ENCODE peak calls at places on chromosomes 13 and 19, in four cellular contexts. S is HL-60, O is GM12878, K is K562. D is an unnamed sample.

GRCh38 chr19:2385053-2385721 is 25.1 kb downstream of the TMPRSS9 start:
- DNase-seq in S (peak; percentile 19), K (peak; percentile 94), O (no peak), D (no peak)

GRCh38 chr13:101309014-101309619 is 107.2 kb downstream of the NALCN start:
- DNase-seq in O (no peak), S (no peak), K (no peak), D (no peak)

GRCh38 chr13:50592412-50593145 is 250.9 kb downstream of the DLEU7 start:
- DNase-seq in O (no peak), K (no peak), S (no peak), D (no peak)

GRCh38 chr13:21322304-21322965 is 136.7 kb downstream of the ZDHHC20 start:
- DNase-seq in O (no peak), S (no peak), K (no peak), D (no peak)

GRCh38 chr13:110426745-110427144 is 119.7 kb downstream of the COL4A2 start:
- DNase-seq in S (no peak), O (no peak), K (no peak), D (no peak)

GRCh38 chr19:29785955-29786589 is 25.7 kb upstream of the CCNE1 start:
- DNase-seq in K (peak; percentile 32), O (no peak), S (peak; percentile 21), D (peak; percentile 52)

GRCh38 chr19:54160182-54160811 is 776 bp upstream of the LENG1 start:
- DNase-seq in K (no peak), O (no peak), S (no peak), D (no peak)

GRCh38 chr13:98083507-98083906 is 59.4 kb upstream of the FARP1 start:
- DNase-seq in K (no peak), S (no peak), O (no peak), D (no peak)

GRCh38 chr19:2984196-2984490 is 6.8 kb downstream of the TLE6 start:
- DNase-seq in S (no peak), K (no peak), O (no peak), D (no peak)

GRCh38 chr19:6030214-6030507 is 52.2 kb upstream of the RANBP3 start:
- DNase-seq in S (no peak), O (no peak), K (no peak), D (no peak)

GRCh38 chr19:13164370-13165090 is 14.3 kb downstream of the IER2 start:
- DNase-seq in K (peak; percentile 53), O (no peak), S (peak; percentile 65), D (no peak)

GRCh38 chr13:68232351-68233130 is 1002.4 kb upstream of the PCDH9 start:
- DNase-seq in K (no peak), S (no peak), O (no peak), D (no peak)

GRCh38 chr19:12224676-12225075 is 61.8 kb downstream of the ZNF136 start:
- DNase-seq in S (no peak), K (no peak), O (no peak), D (no peak)

GRCh38 chr19:39599116-39599515 is 3.2 kb upstream of the LGALS13 start:
- DNase-seq in K (peak; percentile 19), S (no peak), O (no peak), D (no peak)

GRCh38 chr19:51368366-51369282 is at the start of gene CLDND2:
- DNase-seq in K (peak; percentile 31), O (no peak), S (peak; percentile 83), D (no peak)
- TF ChIP-seq SPI1 in K (no peak), O (no peak), S (peak; percentile 43), D (no peak)

DNA sequence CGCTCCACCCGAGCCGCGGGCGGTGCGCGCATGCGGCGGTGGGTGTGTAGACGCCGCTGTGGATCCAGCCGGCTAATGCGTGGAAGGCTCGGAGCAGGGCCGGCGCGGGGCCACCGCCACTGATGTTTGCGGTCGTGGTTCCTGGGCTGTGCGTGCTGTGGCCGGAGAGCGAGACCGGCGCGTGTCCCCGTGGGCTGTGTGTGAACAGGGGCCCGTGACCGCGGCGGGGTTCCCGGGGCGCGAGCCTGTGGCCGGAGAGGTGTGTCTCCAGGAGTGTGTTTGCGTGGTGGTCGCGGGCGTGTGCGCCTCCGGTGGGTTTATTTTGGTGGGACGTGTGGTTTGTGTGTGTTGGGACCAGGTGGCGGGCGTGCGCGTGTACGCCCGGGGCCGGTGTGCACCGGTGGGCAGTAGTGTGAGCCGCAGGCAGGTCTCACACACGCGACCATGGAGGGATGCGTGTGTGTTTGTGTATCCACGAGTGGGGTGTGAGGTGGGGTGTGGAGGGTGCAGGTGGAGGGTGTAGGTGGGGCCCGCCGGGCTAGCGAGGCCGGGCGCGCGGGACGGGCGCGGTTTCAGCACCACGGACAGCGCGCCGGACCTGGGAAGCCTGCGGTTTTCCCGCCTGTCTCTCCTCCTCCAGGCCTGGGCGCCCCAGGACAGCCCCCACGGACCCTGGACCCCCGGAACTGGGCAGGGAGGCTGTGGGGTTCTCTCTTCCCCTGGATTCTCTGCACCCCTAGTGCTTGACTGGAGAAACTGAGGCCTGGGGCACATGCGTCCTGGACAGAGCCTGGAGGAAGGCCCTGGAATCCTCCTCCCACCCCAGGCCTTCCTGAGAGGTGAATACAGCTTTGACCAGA is 1.6 kb downstream of the HCN2 start:
- DNase-seq in O (no peak), K (peak; percentile 48), S (no peak), D (no peak)
- TF ChIP-seq POLR2AphosphoS5 in O (no peak), K (no peak), S (no peak), D (no peak)

GRCh38 chr19:14786421-14786851 is 8.1 kb upstream of the ADGRE2 start:
- DNase-seq in K (peak; percentile 68), O (no peak), S (no peak), D (peak; percentile 32)
- TF ChIP-seq SPI1 in K (no peak), O (no peak), S (no peak), D (no peak)

DNA sequence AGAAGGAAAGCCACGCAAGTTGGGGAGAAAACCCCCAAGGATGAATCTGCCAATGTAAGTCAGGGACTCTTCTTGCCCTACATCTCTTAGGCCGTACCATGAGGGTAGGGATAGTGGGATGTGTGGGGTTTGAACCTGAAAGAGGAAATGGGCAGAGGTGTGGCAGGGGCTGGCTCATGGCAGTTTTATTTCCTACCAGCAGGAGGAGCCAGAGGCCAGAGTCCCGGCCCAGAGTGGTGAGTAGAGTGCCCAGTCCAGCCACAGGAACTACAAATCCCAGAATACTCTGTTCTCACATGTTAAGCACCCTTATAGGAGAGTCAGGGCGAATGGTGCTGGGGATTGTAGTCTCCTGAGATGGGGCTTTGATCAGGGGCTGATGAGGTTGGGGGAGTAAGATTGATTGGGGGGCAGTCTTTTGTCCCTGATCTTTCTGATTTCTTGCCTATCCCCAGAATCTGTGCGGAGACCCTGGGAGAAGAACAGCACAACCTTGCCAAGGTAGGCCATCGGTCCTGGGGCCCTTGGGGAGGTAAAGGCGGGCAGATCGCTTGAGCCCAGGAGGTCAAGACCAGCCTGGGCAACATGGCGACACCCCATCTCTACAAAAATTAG is 16.5 kb downstream of the VASP start:
- DNase-seq in K (peak; percentile 83), S (peak; percentile 90), O (peak; percentile 57), D (peak; percentile 79)
- TF ChIP-seq POLR2AphosphoS5 in K (no peak), S (no peak), O (no peak), D (no peak)

GRCh38 chr13:99984463-99985242 is 3.1 kb downstream of the ZIC2 start:
- DNase-seq in O (no peak), K (no peak), S (no peak), D (no peak)

GRCh38 chr13:99982021-99982740 is 597 bp downstream of the ZIC2 start:
- DNase-seq in O (no peak), S (no peak), K (peak; percentile 27), D (no peak)

GRCh38 chr13:99982741-99983400 is 1.3 kb downstream of the ZIC2 start:
- DNase-seq in O (no peak), K (no peak), S (no peak), D (no peak)

GRCh38 chr13:99984134-99984462 is 2.5 kb downstream of the ZIC2 start:
- DNase-seq in K (no peak), S (no peak), O (no peak), D (no peak)

GRCh38 chr13:99983401-99984133 is 2.0 kb downstream of the ZIC2 start:
- DNase-seq in S (no peak), O (no peak), K (peak; percentile 19), D (no peak)
- TF ChIP-seq SPI1 in S (no peak), O (no peak), K (no peak), D (no peak)

GRCh38 chr19:42252365-42253244 is 2.3 kb downstream of the ERF start:
- DNase-seq in O (no peak), K (no peak), S (peak; percentile 56), D (no peak)
- TF ChIP-seq POLR2AphosphoS5 in O (no peak), K (no peak), S (peak; percentile 28), D (no peak)